ENCODE peak calls at places on chromosomes 7 and 10, in five cellular contexts. One of them, this sample, is unnamed.

GRCh38 chr7:78383096-78383495 is 584.5 kb downstream of the PHTF2 start:
- DNase-seq in NCI-H2081 treated with DMSO at 0.1 percent for 48 hours: no peak
- DNase-seq in NCI-H345: no peak
- DNase-seq in EH: peak; percentile 7
- DNase-seq in NCI-H2107: no peak
- DNase-seq in this sample: no peak

GRCh38 chr7:64307254-64308018 is 6.3 kb upstream of the ZNF736 start:
- DNase-seq in NCI-H2081 treated with DMSO at 0.1 percent for 48 hours: peak; percentile 85
- DNase-seq in NCI-H345: peak; percentile 86
- DNase-seq in EH: peak; percentile 93
- DNase-seq in NCI-H2107: peak; percentile 93
- DNase-seq in this sample: peak; percentile 87

GRCh38 chr10:100360234-100360633 is 13.2 kb downstream of the SCD start:
- DNase-seq in NCI-H2081 treated with DMSO at 0.1 percent for 48 hours: no peak
- DNase-seq in NCI-H345: no peak
- DNase-seq in EH: no peak
- DNase-seq in NCI-H2107: no peak
- DNase-seq in this sample: no peak

GRCh38 chr10:63711866-63712716 is 190.9 kb downstream of the REEP3 start:
- DNase-seq in NCI-H2081 treated with DMSO at 0.1 percent for 48 hours: peak; percentile 86
- DNase-seq in NCI-H345: peak; percentile 85
- DNase-seq in EH: peak; percentile 98
- DNase-seq in NCI-H2107: peak; percentile 71
- DNase-seq in this sample: peak; percentile 99

GRCh38 chr10:123509338-123509737 is 156.8 kb upstream of the GPR26 start:
- DNase-seq in NCI-H2081 treated with DMSO at 0.1 percent for 48 hours: no peak
- DNase-seq in NCI-H345: no peak
- DNase-seq in EH: no peak
- DNase-seq in NCI-H2107: no peak
- DNase-seq in this sample: no peak

GRCh38 chr7:4612939-4613841 is 68.9 kb upstream of the FOXK1 start:
- DNase-seq in NCI-H2081 treated with DMSO at 0.1 percent for 48 hours: no peak
- DNase-seq in NCI-H345: no peak
- DNase-seq in EH: peak; percentile 50
- DNase-seq in NCI-H2107: no peak
- DNase-seq in this sample: peak; percentile 59

GRCh38 chr7:107122483-107122882 is 46.3 kb upstream of the HBP1 start:
- DNase-seq in NCI-H2081 treated with DMSO at 0.1 percent for 48 hours: no peak
- DNase-seq in NCI-H345: no peak
- DNase-seq in EH: peak; percentile 27
- DNase-seq in NCI-H2107: no peak
- DNase-seq in this sample: no peak

GRCh38 chr10:1210667-1211066 is 154.5 kb downstream of the WDR37 start:
- DNase-seq in NCI-H2081 treated with DMSO at 0.1 percent for 48 hours: no peak
- DNase-seq in NCI-H345: no peak
- DNase-seq in EH: no peak
- DNase-seq in NCI-H2107: no peak
- DNase-seq in this sample: no peak

GRCh38 chr7:3696113-3696512 is 395.1 kb downstream of the SDK1 start:
- DNase-seq in NCI-H2081 treated with DMSO at 0.1 percent for 48 hours: no peak
- DNase-seq in NCI-H345: no peak
- DNase-seq in EH: no peak
- DNase-seq in NCI-H2107: no peak
- DNase-seq in this sample: no peak

GRCh38 chr7:129535896-129536295 is 33.6 kb downstream of the SMKR1 start:
- DNase-seq in NCI-H2081 treated with DMSO at 0.1 percent for 48 hours: no peak
- DNase-seq in NCI-H345: no peak
- DNase-seq in EH: no peak
- DNase-seq in NCI-H2107: no peak
- DNase-seq in this sample: no peak

GRCh38 chr10:133085251-133086125 is 2.2 kb upstream of the ADGRA1 start:
- DNase-seq in NCI-H2081 treated with DMSO at 0.1 percent for 48 hours: no peak
- DNase-seq in NCI-H345: no peak
- DNase-seq in EH: no peak
- DNase-seq in NCI-H2107: no peak
- DNase-seq in this sample: no peak

GRCh38 chr7:73704640-73705550 is 14.6 kb downstream of the STX1A start:
- DNase-seq in NCI-H2081 treated with DMSO at 0.1 percent for 48 hours: no peak
- DNase-seq in NCI-H345: no peak
- DNase-seq in EH: peak; percentile 29
- DNase-seq in NCI-H2107: no peak
- DNase-seq in this sample: no peak

GRCh38 chr10:15325243-15326002 is 45.7 kb downstream of the FAM171A1 start:
- DNase-seq in NCI-H2081 treated with DMSO at 0.1 percent for 48 hours: no peak
- DNase-seq in NCI-H345: no peak
- DNase-seq in EH: peak; percentile 73
- DNase-seq in NCI-H2107: no peak
- DNase-seq in this sample: peak; percentile 84

GRCh38 chr7:43834463-43835251 is 34.7 kb downstream of the MRPS24 start:
- DNase-seq in NCI-H2081 treated with DMSO at 0.1 percent for 48 hours: no peak
- DNase-seq in NCI-H345: no peak
- DNase-seq in EH: peak; percentile 52
- DNase-seq in NCI-H2107: no peak
- DNase-seq in this sample: peak; percentile 67

GRCh38 chr10:46001187-46001756 is 29.0 kb downstream of the TIMM23 start:
- DNase-seq in NCI-H2081 treated with DMSO at 0.1 percent for 48 hours: no peak
- DNase-seq in NCI-H345: no peak
- DNase-seq in EH: no peak
- DNase-seq in NCI-H2107: no peak
- DNase-seq in this sample: no peak

GRCh38 chr10:121078672-121079102 is 227.5 kb downstream of the WDR11 start:
- DNase-seq in NCI-H2081 treated with DMSO at 0.1 percent for 48 hours: no peak
- DNase-seq in NCI-H345: no peak
- DNase-seq in EH: no peak
- DNase-seq in NCI-H2107: no peak
- DNase-seq in this sample: peak; percentile 75

GRCh38 chr10:89805599-89806013 is 104.2 kb downstream of the KIF20B start:
- DNase-seq in NCI-H2081 treated with DMSO at 0.1 percent for 48 hours: no peak
- DNase-seq in NCI-H345: no peak
- DNase-seq in EH: no peak
- DNase-seq in NCI-H2107: no peak
- DNase-seq in this sample: no peak

GRCh38 chr7:139127648-139128047 is 18.1 kb upstream of the ZC3HAV1 start:
- DNase-seq in NCI-H2081 treated with DMSO at 0.1 percent for 48 hours: no peak
- DNase-seq in NCI-H345: no peak
- DNase-seq in EH: no peak
- DNase-seq in NCI-H2107: no peak
- DNase-seq in this sample: no peak

GRCh38 chr7:30815016-30815854 is 44.0 kb downstream of the MINDY4 start:
- DNase-seq in NCI-H2081 treated with DMSO at 0.1 percent for 48 hours: no peak
- DNase-seq in NCI-H345: no peak
- DNase-seq in EH: peak; percentile 41
- DNase-seq in NCI-H2107: no peak
- DNase-seq in this sample: no peak

GRCh38 chr10:125531470-125531869 is 151.5 kb downstream of the TEX36 start:
- DNase-seq in NCI-H2081 treated with DMSO at 0.1 percent for 48 hours: peak; percentile 24
- DNase-seq in NCI-H345: no peak
- DNase-seq in EH: peak; percentile 3
- DNase-seq in NCI-H2107: no peak
- DNase-seq in this sample: peak; percentile 22

GRCh38 chr10:15805395-15806058 is 54.8 kb downstream of the MINDY3 start:
- DNase-seq in NCI-H2081 treated with DMSO at 0.1 percent for 48 hours: no peak
- DNase-seq in NCI-H345: no peak
- DNase-seq in EH: no peak
- DNase-seq in NCI-H2107: no peak
- DNase-seq in this sample: no peak

GRCh38 chr7:4129481-4130122 is 552.5 kb upstream of the FOXK1 start:
- DNase-seq in NCI-H2081 treated with DMSO at 0.1 percent for 48 hours: no peak
- DNase-seq in NCI-H345: peak; percentile 12
- DNase-seq in EH: no peak
- DNase-seq in NCI-H2107: no peak
- DNase-seq in this sample: peak; percentile 3

GRCh38 chr10:103188853-103189252 is 4.2 kb downstream of the NT5C2 start:
- DNase-seq in NCI-H2081 treated with DMSO at 0.1 percent for 48 hours: no peak
- DNase-seq in NCI-H345: no peak
- DNase-seq in EH: peak; percentile 60
- DNase-seq in NCI-H2107: no peak
- DNase-seq in this sample: no peak

GRCh38 chr10:43082087-43082486 is 5.2 kb downstream of the RET start:
- DNase-seq in NCI-H2081 treated with DMSO at 0.1 percent for 48 hours: no peak
- DNase-seq in NCI-H345: peak; percentile 20
- DNase-seq in EH: no peak
- DNase-seq in NCI-H2107: no peak
- DNase-seq in this sample: no peak

GRCh38 chr10:95795602-95796001 is 39.6 kb downstream of the ENTPD1 start:
- DNase-seq in NCI-H2081 treated with DMSO at 0.1 percent for 48 hours: no peak
- DNase-seq in NCI-H345: no peak
- DNase-seq in EH: no peak
- DNase-seq in NCI-H2107: no peak
- DNase-seq in this sample: no peak

GRCh38 chr10:43212043-43212721 is 54.7 kb downstream of the RASGEF1A start:
- DNase-seq in NCI-H2081 treated with DMSO at 0.1 percent for 48 hours: no peak
- DNase-seq in NCI-H345: no peak
- DNase-seq in EH: peak; percentile 31
- DNase-seq in NCI-H2107: no peak
- DNase-seq in this sample: no peak

GRCh38 chr7:18829101-18829486 is 288.3 kb downstream of the TWIST1 start:
- DNase-seq in NCI-H2081 treated with DMSO at 0.1 percent for 48 hours: no peak
- DNase-seq in NCI-H345: no peak
- DNase-seq in EH: no peak
- DNase-seq in NCI-H2107: no peak
- DNase-seq in this sample: no peak

GRCh38 chr10:71856619-71857018 is 5.6 kb upstream of the PSAP start:
- DNase-seq in NCI-H2081 treated with DMSO at 0.1 percent for 48 hours: no peak
- DNase-seq in NCI-H345: no peak
- DNase-seq in EH: no peak
- DNase-seq in NCI-H2107: no peak
- DNase-seq in this sample: no peak

GRCh38 chr7:144834516-144835165 is 1.2 kb downstream of the TPK1 start:
- DNase-seq in NCI-H2081 treated with DMSO at 0.1 percent for 48 hours: no peak
- DNase-seq in NCI-H345: no peak
- DNase-seq in EH: no peak
- DNase-seq in NCI-H2107: no peak
- DNase-seq in this sample: peak; percentile 33

GRCh38 chr10:6514844-6515780 is 65.0 kb downstream of the PRKCQ start:
- DNase-seq in NCI-H2081 treated with DMSO at 0.1 percent for 48 hours: no peak
- DNase-seq in NCI-H345: no peak
- DNase-seq in EH: no peak
- DNase-seq in NCI-H2107: no peak
- DNase-seq in this sample: no peak

GRCh38 chr7:87506243-87507180 is 31.0 kb upstream of the ABCB4 start:
- DNase-seq in NCI-H2081 treated with DMSO at 0.1 percent for 48 hours: no peak
- DNase-seq in NCI-H345: peak; percentile 26
- DNase-seq in EH: peak; percentile 43
- DNase-seq in NCI-H2107: no peak
- DNase-seq in this sample: peak; percentile 36

GRCh38 chr10:79258894-79259293 is 88.4 kb upstream of the PPIF start:
- DNase-seq in NCI-H2081 treated with DMSO at 0.1 percent for 48 hours: no peak
- DNase-seq in NCI-H345: no peak
- DNase-seq in EH: no peak
- DNase-seq in NCI-H2107: no peak
- DNase-seq in this sample: no peak

This sample was measured in M059J.